ENCODE peak calls at places on chromosomes 13 and 19, in eight cellular contexts. B is ureter; N is sigmoid colon; T is IMR-90; U is HAP-1; F is stimulated activated naive CD4-positive, alpha-beta T cell treated with Interleukin-2 at 50 U/mL for 16 hours; Z is NCI-H1048; S is fibroblast of pulmonary artery. D is an unnamed sample.

GRCh38 chr13:26787961-26788360 is 27.4 kb upstream of the GPR12 start:
- DNase-seq in F (no peak), T (no peak), S (no peak), Z (no peak), B (no peak), U (no peak), N (no peak), D (no peak)

GRCh38 chr19:40304306-40304705 is 19.2 kb upstream of the AKT2 start:
- DNase-seq in S (no peak), U (peak), T (no peak), F (no peak), N (no peak), B (no peak), Z (no peak), D (no peak)

GRCh38 chr19:21569497-21569870 is 64.1 kb downstream of the ZNF429 start:
- DNase-seq in U (no peak), Z (no peak), B (no peak), N (no peak), F (peak), S (no peak), T (no peak), D (peak)

GRCh38 chr19:17332677-17333581 is 1.7 kb downstream of the ANO8 start:
- DNase-seq in S (peak), N (no peak), U (peak), T (peak), B (no peak), Z (peak), F (peak), D (no peak)

GRCh38 chr13:61485128-61485765 is 69.6 kb upstream of the PCDH20 start:
- DNase-seq in F (no peak), N (no peak), T (no peak), S (no peak), U (no peak), B (no peak), Z (no peak), D (no peak)

GRCh38 chr19:32824136-32824835 is 45.3 kb downstream of the SLC7A9 start:
- DNase-seq in B (no peak), F (no peak), N (no peak), Z (no peak), U (no peak), S (no peak), T (no peak), D (no peak)

GRCh38 chr13:29562762-29563161 is 32.7 kb downstream of the SLC7A1 start:
- DNase-seq in F (no peak), Z (no peak), T (no peak), N (no peak), B (no peak), U (peak), S (no peak), D (no peak)

GRCh38 chr13:40662866-40663265 is 3.6 kb downstream of the FOXO1 start:
- DNase-seq in F (peak), T (no peak), N (no peak), S (no peak), U (no peak), B (no peak), Z (no peak), D (no peak)

GRCh38 chr19:29117926-29118325 is 95.0 kb downstream of the UQCRFS1 start:
- DNase-seq in F (no peak), T (no peak), B (no peak), U (no peak), N (no peak), S (no peak), Z (no peak), D (no peak)

GRCh38 chr19:17762505-17763229 is 11.4 kb downstream of the FCHO1 start:
- DNase-seq in F (no peak), Z (peak), S (peak), N (no peak), B (no peak), T (peak), U (peak), D (no peak)

GRCh38 chr19:40341601-40342482 is 6.4 kb downstream of the C19orf47 start:
- DNase-seq in N (no peak), S (no peak), T (no peak), U (no peak), Z (no peak), B (no peak), F (no peak), D (no peak)

GRCh38 chr19:42191855-42192254 is 25.6 kb downstream of the DEDD2 start:
- DNase-seq in Z (no peak), F (no peak), N (no peak), T (peak), B (peak), U (no peak), S (peak), D (no peak)

GRCh38 chr13:101868585-101869469 is 416.4 kb downstream of the ITGBL1 start:
- DNase-seq in T (no peak), U (no peak), F (no peak), N (no peak), B (no peak), Z (no peak), S (no peak), D (no peak)

GRCh38 chr19:8393192-8393870 is 3.2 kb downstream of the RAB11B start:
- DNase-seq in Z (no peak), B (no peak), U (no peak), T (no peak), N (no peak), F (no peak), S (no peak), D (no peak)

GRCh38 chr19:45885556-45886426 is at the start of gene IRF2BP1:
- DNase-seq in U (peak), S (peak), T (peak), F (peak), N (peak), Z (peak), B (peak), D (peak)

GRCh38 chr19:21688464-21688863 is 78.9 kb downstream of the ZNF100 start:
- DNase-seq in N (no peak), B (no peak), S (no peak), U (no peak), T (no peak), F (no peak), Z (no peak), D (no peak)

D was measured in T follicular helper cell.